ENCODE peak calls at places on chromosomes 7 and 10, in seven cellular contexts. E, N, R, V, L, F and I are unnamed samples.
A peak's percentile ranks its signal among the peaks of the same experiment; 100 is the strongest.

GRCh38 chr7:7857143-7857583 is 111.4 kb upstream of the GLCCI1 start:
- DNase-seq in E (no peak), N (no peak), R (no peak), V (no peak), L (no peak), F (no peak), I (peak; percentile 38)

GRCh38 chr7:107125475-107125874 is 43.3 kb upstream of the HBP1 start:
- DNase-seq in E (no peak), N (no peak), R (no peak), V (no peak), L (no peak), F (no peak), I (no peak)

GRCh38 chr7:112080974-112081373 is 125.2 kb downstream of the DOCK4 start:
- DNase-seq in E (no peak), N (peak; percentile 42), R (no peak), V (no peak), L (no peak), F (no peak), I (no peak)

GRCh38 chr7:106064836-106065559 is 47.1 kb downstream of the SYPL1 start:
- DNase-seq in E (peak; percentile 99), N (no peak), R (no peak), V (peak; percentile 96), L (peak; percentile 79), F (peak; percentile 85), I (no peak)

GRCh38 chr7:15571303-15571878 is 9.6 kb upstream of the AGMO start:
- DNase-seq in E (peak; percentile 8), N (no peak), R (no peak), V (peak; percentile 34), L (no peak), F (no peak), I (no peak)

GRCh38 chr7:155237730-155238129 is 59.9 kb upstream of the INSIG1 start:
- DNase-seq in E (no peak), N (no peak), R (no peak), V (no peak), L (no peak), F (no peak), I (no peak)

GRCh38 chr10:79179404-79180309 is 110.9 kb downstream of the ZMIZ1 start:
- DNase-seq in E (no peak), N (peak; percentile 77), R (no peak), V (no peak), L (no peak), F (no peak), I (no peak)

GRCh38 chr7:105940111-105940510 is 23.0 kb upstream of the CDHR3 start:
- DNase-seq in E (no peak), N (no peak), R (no peak), V (no peak), L (no peak), F (no peak), I (no peak)

GRCh38 chr7:73341877-73342276 is 13.9 kb downstream of the FKBP6 start:
- DNase-seq in E (peak; percentile 54), N (no peak), R (no peak), V (peak; percentile 73), L (no peak), F (no peak), I (no peak)

GRCh38 chr7:99525713-99526440 is 21.4 kb downstream of the ZKSCAN5 start:
- DNase-seq in E (peak; percentile 16), N (peak; percentile 54), R (no peak), V (no peak), L (peak; percentile 17), F (no peak), I (no peak)

GRCh38 chr10:74244097-74244685 is 93.2 kb downstream of the ADK start:
- DNase-seq in E (peak; percentile 56), N (peak; percentile 49), R (no peak), V (peak; percentile 84), L (no peak), F (peak; percentile 22), I (no peak)

GRCh38 chr10:71675295-71675970 is 44.1 kb downstream of the C10orf105 start:
- DNase-seq in E (peak; percentile 11), N (no peak), R (no peak), V (no peak), L (no peak), F (no peak), I (no peak)

GRCh38 chr10:70672993-70673928 is 955 bp downstream of the ADAMTS14 start:
- DNase-seq in E (peak; percentile 64), N (peak; percentile 39), R (no peak), V (peak; percentile 95), L (no peak), F (no peak), I (peak; percentile 29)

GRCh38 chr7:105728028-105728427 is 146.7 kb upstream of the EFCAB10 start:
- DNase-seq in E (no peak), N (no peak), R (no peak), V (no peak), L (no peak), F (no peak), I (no peak)

GRCh38 chr10:110681023-110681681 is 37.0 kb downstream of the RBM20 start:
- DNase-seq in E (peak; percentile 46), N (peak; percentile 77), R (no peak), V (no peak), L (peak; percentile 30), F (peak; percentile 23), I (peak; percentile 63)

GRCh38 chr7:15832996-15833395 is 146.5 kb upstream of the MEOX2 start:
- DNase-seq in E (no peak), N (no peak), R (no peak), V (peak; percentile 70), L (peak; percentile 49), F (peak; percentile 62), I (no peak)

GRCh38 chr7:122886357-122887081 is at the start of gene CADPS2:
- DNase-seq in E (peak; percentile 93), N (peak; percentile 85), R (peak; percentile 96), V (peak; percentile 84), L (peak; percentile 87), F (peak; percentile 85), I (peak; percentile 75)

GRCh38 chr7:122884186-122884585 is 2.1 kb downstream of the CADPS2 start:
- DNase-seq in E (peak; percentile 80), N (no peak), R (no peak), V (no peak), L (no peak), F (no peak), I (no peak)

GRCh38 chr7:122887848-122888247 is 1.6 kb upstream of the CADPS2 start:
- DNase-seq in E (no peak), N (no peak), R (no peak), V (no peak), L (no peak), F (no peak), I (no peak)

GRCh38 chr7:122887198-122887597 is 938 bp upstream of the CADPS2 start:
- DNase-seq in E (peak; percentile 69), N (peak; percentile 75), R (peak; percentile 1), V (peak; percentile 65), L (peak; percentile 62), F (peak; percentile 69), I (peak; percentile 28)

DNA sequence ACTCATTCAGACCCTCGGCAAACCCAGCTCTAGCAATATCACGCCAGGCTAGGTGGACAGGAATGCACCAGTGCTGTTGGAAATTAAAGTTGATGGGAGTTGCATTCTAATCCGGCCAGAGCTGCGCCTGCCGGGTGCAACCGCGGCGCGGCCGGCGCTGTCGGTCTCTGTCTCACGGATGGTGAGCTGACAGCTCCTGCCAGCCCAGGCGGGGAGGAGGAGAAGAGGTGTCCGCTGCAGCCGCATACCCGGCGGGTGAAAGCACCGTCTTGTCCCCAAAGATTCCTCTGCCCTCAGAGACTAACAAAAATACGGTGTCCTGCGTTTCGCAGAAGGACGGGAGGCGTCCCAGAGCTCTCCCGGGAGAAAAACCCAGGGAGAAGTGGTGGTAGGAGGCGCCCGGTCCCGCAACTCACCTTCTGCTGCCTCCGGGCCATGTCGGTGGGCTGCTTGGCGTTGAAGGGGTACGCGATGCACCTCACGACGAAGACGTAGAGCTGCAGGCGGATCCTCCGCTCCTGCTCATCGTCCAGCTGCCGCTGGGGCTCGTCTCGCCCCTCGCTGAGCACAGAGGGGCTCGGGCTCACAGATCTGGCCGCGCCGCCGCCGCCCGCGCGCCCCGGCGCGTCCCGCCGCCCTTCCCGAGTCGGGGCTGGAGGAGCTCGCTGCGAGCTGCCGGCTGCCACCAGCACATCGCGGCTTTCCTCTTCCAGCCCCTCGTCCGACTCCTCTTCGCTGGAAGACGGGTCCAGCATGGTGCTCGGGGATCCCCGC is 490 bp downstream of the CADPS2 start:
- DNase-seq in E (peak; percentile 64), N (peak; percentile 69), R (peak; percentile 89), V (peak; percentile 43), L (peak; percentile 43), F (peak; percentile 45), I (peak; percentile 40)
- TF ChIP-seq CTCF in E (no peak), N (peak; percentile 12), R (no peak), V (peak; percentile 42), L (no peak), F (no peak), I (no peak)

DNA sequence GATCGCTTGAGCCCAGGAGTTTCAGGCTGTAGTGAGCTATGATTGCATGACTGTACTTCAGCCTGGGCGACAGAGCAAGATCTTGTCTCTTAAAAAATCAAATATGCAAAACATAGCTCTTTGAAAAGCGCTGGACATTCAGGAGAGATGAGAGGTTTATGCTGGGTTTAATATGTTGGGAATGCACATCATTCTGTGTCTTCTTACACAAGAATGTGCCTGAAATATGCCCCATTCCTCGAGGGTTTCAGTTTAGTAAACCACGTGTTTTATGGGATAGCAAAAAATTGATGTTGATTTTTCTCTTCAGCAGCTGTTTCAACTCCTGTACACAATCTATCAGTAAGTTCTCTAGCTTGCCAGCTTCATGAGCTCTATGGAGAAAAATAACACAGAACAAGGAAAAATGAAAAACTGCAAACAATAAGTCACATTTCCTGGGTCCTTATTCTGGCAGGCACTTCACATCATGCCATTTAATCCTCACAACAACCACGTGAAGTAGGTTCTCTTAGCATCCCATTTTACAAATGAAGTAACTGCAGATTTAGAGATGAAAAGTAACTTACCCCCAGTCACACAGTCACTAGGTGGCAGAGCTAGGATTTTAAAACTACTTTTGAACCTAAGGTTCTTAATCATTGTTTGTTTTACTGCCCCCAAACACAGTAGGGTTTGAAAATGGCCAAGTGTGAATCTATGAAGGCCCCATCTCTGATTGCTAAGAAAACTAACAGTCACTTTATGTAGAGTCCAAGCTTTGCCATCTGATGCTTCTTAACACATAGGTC is 423.6 kb downstream of the PHTF2 start:
- DNase-seq in E (no peak), N (no peak), R (no peak), V (peak; percentile 49), L (no peak), F (no peak), I (no peak)
- TF ChIP-seq CTCF in E (no peak), N (peak; percentile 25), R (no peak), V (no peak), L (no peak), F (no peak), I (no peak)

GRCh38 chr10:101130984-101131961 is at the start of gene TLX1:
- DNase-seq in E (no peak), N (peak; percentile 85), R (peak; percentile 88), V (no peak), L (no peak), F (no peak), I (no peak)
- TF ChIP-seq CTCF in E (no peak), N (no peak), R (no peak), V (no peak), L (no peak), F (no peak), I (no peak)

DNA sequence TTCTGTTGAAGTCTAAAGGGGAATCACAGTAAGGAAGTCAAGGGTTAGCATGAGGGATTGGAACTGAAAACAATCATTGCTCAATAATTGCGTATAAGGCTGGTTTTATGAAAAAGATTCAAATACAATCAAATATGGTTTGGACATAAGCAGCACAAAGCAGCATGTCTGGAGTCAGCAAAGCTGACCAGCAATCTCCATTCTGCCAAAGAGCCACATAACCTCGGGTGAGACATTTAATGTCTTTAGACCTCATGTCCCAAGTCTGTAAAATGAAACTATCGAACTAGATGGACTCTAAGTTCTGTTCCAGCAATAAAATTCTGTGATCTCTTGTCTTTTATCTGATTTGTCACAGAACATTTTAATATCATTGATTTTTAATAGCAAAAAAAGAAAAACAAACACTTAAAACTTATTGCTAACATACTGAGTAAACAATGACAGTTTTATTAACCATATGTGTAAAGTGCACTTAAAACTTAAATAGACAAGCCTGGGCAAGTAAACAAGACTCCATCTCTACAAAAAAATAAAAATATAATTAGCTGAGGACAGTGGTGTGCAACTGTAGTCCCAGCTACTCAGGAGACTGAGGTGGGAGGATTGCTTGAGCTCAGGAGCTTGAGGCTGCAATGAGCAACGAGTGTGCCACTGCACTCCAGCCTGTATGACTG is 217.0 kb downstream of the MAGI2 start:
- DNase-seq in E (no peak), N (no peak), R (no peak), V (no peak), L (no peak), F (no peak), I (no peak)
- TF ChIP-seq CTCF in E (no peak), N (no peak), R (no peak), V (no peak), L (no peak), F (no peak), I (no peak)